ENCODE peak calls at places on chromosomes 12 and 14, in five cellular contexts. V is K562, K is HepG2, J is Peyer's patch, I is cardiac muscle cell. W is an unnamed sample.
A peak's percentile ranks its signal among the peaks of the same experiment; 100 is the strongest.

GRCh38 chr12:99435095-99435791 is 212.3 kb upstream of the GARIN6 start:
- DNase-seq in V (no peak), K (no peak), J (no peak), I (no peak), W (no peak)

GRCh38 chr12:119157528-119157927 is 21.2 kb upstream of the HSPB8 start:
- DNase-seq in V (no peak), K (no peak), J (no peak), I (no peak), W (no peak)

GRCh38 chr12:57772429-57773322 is at the start of gene EEF1AKMT3:
- DNase-seq in V (peak; percentile 72), K (peak; percentile 35), J (peak; percentile 81), I (peak; percentile 57), W (no peak)

GRCh38 chr14:69036757-69037506 is 57.8 kb upstream of the ACTN1 start:
- DNase-seq in V (peak; percentile 23), K (no peak), J (no peak), I (no peak), W (no peak)

GRCh38 chr14:104393898-104394605 is 185.5 kb upstream of the C14orf180 start:
- DNase-seq in V (no peak), K (no peak), J (peak; percentile 50), I (no peak), W (peak; percentile 62)

GRCh38 chr14:104570869-104571635 is 8.5 kb upstream of the C14orf180 start:
- DNase-seq in V (no peak), K (no peak), J (no peak), I (peak; percentile 80), W (no peak)

GRCh38 chr12:12331244-12331771 is 18.7 kb downstream of the MANSC1 start:
- DNase-seq in V (no peak), K (no peak), J (no peak), I (peak; percentile 14), W (no peak)

GRCh38 chr12:47034661-47035060 is 44.8 kb upstream of the PCED1B start:
- DNase-seq in V (no peak), K (no peak), J (no peak), I (no peak), W (no peak)

GRCh38 chr12:39764944-39765560 is 145.4 kb upstream of the ABCD2 start:
- DNase-seq in V (peak; percentile 30), K (peak; percentile 12), J (no peak), I (peak; percentile 43), W (peak; percentile 41)

GRCh38 chr12:34387711-34388635 is 365.7 kb downstream of the ALG10 start:
- DNase-seq in V (no peak), K (no peak), J (no peak), I (no peak), W (no peak)

GRCh38 chr12:67592228-67593011 is 56.1 kb upstream of the DYRK2 start:
- DNase-seq in V (no peak), K (no peak), J (no peak), I (no peak), W (no peak)

GRCh38 chr12:4286228-4286627 is 12.7 kb downstream of the CCND2 start:
- DNase-seq in V (no peak), K (no peak), J (no peak), I (no peak), W (no peak)

GRCh38 chr12:42104087-42104486 is 40.6 kb downstream of the GXYLT1 start:
- DNase-seq in V (no peak), K (no peak), J (no peak), I (no peak), W (no peak)

GRCh38 chr14:70069186-70069585 is 119.6 kb downstream of the SLC8A3 start:
- DNase-seq in V (no peak), K (peak; percentile 50), J (no peak), I (peak; percentile 54), W (no peak)

GRCh38 chr14:93480867-93481266 is 50.1 kb downstream of the UNC79 start:
- DNase-seq in V (no peak), K (no peak), J (no peak), I (no peak), W (no peak)

GRCh38 chr14:99230271-99231141 is 41.5 kb downstream of the BCL11B start:
- DNase-seq in V (peak; percentile 9), K (no peak), J (no peak), I (no peak), W (no peak)

GRCh38 chr12:116441292-116441691 is 117.9 kb upstream of the MAP1LC3B2 start:
- DNase-seq in V (no peak), K (no peak), J (no peak), I (no peak), W (no peak)

GRCh38 chr12:53113951-53114350 is 10.7 kb downstream of the SOAT2 start:
- DNase-seq in V (no peak), K (no peak), J (no peak), I (no peak), W (no peak)

GRCh38 chr12:27970391-27970980 is 2.0 kb downstream of the PTHLH start:
- DNase-seq in V (no peak), K (no peak), J (peak; percentile 50), I (peak; percentile 43), W (no peak)
- H3K27ac ChIP-seq in V (no peak overlapping the region), K (no peak overlapping the region), J (no peak overlapping the region), I (no peak overlapping the region), W (no peak overlapping the region)

DNA sequence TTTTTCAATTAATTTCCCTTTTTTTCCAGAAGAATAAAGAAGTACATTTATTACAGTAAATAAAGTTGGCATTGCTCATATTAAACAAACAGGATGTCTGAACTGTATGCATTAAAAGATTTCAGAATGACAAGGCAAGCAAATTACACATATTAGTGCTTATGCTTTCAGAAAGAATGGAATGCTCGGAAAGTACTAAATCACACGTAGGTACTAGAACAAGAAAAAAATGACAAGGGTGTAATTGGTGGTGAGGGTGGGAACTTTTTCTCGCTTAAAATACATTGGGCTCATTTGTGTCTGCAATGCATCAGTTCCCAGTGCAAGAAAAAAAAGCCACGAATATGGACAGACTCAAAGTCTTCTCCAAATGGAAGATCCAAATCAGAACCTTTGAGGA is 33.3 kb upstream of the HIF1A start:
- DNase-seq in V (no peak), K (no peak), J (no peak), I (no peak), W (no peak)
- H3K4me3 ChIP-seq in V (no peak overlapping the region), K (no peak overlapping the region), J (no peak overlapping the region), I (no peak overlapping the region), W (no peak overlapping the region)

DNA sequence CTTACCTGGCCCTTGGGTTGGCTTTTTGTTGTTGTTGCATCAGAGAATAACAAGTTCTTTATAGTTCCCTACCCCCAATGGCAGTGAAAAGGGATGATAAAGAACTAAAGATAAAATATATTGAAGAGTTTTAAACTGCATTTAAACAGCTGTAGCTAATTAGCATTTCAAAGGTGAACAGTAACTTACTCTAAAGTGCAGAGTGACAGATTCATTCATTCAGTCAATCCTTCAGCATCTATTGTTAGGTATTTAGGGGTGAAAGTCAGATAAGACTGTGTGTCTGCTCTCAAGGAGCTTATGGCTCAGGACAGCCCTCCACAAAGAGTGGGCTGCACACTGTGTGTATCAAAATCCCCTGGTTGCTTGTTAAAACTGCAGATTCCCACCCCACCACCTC is 146.1 kb downstream of the SSPN start:
- DNase-seq in V (no peak), K (no peak), J (no peak), I (no peak), W (no peak)
- H3K27ac ChIP-seq in V (no peak overlapping the region), K (no peak overlapping the region), J (no peak overlapping the region), I (no peak overlapping the region), W (no peak overlapping the region)

GRCh38 chr12:106342397-106343212 is 14.9 kb upstream of the POLR3B start:
- DNase-seq in V (no peak), K (peak; percentile 39), J (no peak), I (peak; percentile 75), W (no peak)
- H3K4me3 ChIP-seq in V (no peak overlapping the region), K (peak overlapping the region; percentile 18), J (no peak overlapping the region), I (no peak overlapping the region), W (no peak overlapping the region)

DNA sequence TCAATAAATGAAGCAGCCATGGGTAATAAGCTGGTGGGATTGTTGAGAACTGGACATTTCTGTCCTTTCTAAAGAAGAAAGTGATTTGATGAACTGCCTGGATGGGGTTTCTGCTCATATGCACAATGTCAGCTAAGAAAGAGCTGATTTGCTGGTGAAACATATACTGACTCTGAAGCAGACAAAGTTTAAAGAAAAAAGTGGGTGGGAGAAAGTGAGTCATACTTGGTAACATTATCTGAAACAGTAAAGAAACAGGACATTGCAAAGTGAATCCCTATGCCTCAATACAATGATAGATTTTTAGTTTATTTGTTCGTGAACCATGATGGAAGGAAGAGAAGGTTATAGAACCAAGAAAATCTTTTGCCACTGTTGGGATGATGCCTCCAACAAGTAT is 95.6 kb upstream of the DNM1L start:
- DNase-seq in V (no peak), K (no peak), J (no peak), I (no peak), W (no peak)
- H3K27ac ChIP-seq in V (no peak overlapping the region), K (no peak overlapping the region), J (no peak overlapping the region), I (no peak overlapping the region), W (no peak overlapping the region)

GRCh38 chr14:51094282-51094821 is 553 bp downstream of the TRIM9 start:
- DNase-seq in V (no peak), K (no peak), J (peak; percentile 48), I (peak; percentile 32), W (no peak)

GRCh38 chr14:51095854-51096823 is 1.2 kb upstream of the TRIM9 start:
- DNase-seq in V (no peak), K (no peak), J (no peak), I (no peak), W (no peak)

GRCh38 chr14:51093371-51094281 is 1.3 kb downstream of the TRIM9 start:
- DNase-seq in V (no peak), K (no peak), J (peak; percentile 51), I (peak; percentile 51), W (peak; percentile 23)

GRCh38 chr14:51094901-51095853 is at the start of gene TRIM9:
- DNase-seq in V (peak; percentile 15), K (peak; percentile 81), J (peak; percentile 90), I (peak; percentile 99), W (peak; percentile 93)

DNA sequence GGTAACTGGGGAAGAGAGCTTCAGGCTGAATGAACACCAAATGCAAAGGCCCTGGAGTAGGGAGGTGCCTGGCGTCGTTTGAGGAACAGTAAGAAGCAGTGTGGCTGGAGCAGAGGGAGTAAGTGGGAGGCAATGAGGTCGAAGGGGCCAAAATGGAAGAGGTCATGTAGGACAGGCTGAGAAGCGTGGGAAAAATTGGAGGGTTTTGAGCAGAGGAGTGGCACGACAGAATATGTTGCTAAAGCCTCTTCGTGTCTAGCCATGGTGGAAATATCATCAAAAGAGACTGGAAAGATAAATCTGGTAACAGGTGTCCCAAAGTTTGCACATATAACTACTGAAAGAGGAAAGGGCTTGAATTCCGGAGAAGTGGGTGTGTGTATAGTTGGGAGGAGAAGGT is 1.9 kb downstream of the TRIM9 start:
- DNase-seq in V (no peak), K (no peak), J (no peak), I (no peak), W (no peak)
- H3K4me3 ChIP-seq in V (no peak overlapping the region), K (no peak overlapping the region), J (no peak overlapping the region), I (no peak overlapping the region), W (no peak overlapping the region)

DNA sequence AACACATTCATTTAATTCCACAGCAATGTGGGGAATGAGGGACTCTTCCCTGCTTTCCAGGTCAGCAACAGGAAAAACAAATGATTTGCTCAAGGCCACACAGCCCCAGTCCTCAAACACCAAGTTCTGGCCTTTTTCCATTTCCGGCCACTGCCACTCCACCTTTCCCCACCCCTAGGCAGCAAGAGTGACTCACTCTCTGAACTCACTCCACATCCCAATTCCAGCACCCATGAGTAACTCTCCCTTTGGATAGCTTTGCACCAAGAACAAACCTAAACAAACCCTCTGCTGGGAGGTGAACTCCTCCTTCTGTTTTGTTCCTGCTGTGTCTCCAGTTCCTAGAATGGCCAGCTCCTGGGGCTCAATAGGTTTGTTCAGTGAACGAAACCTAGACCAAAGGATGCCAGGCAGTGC is 30.4 kb upstream of the PLEKHG6 start:
- DNase-seq in V (no peak), K (peak; percentile 93), J (no peak), I (no peak), W (no peak)
- H3K27ac ChIP-seq in V (no peak overlapping the region), K (peak overlapping the region; percentile 75), J (peak overlapping the region; percentile 93), I (no peak overlapping the region), W (no peak overlapping the region)

W was measured in OCI-LY7.